ENCODE peak calls at places on chromosomes 5 and 9, in six cellular contexts. One of them, this sample, is unnamed.

GRCh38 chr9:99489043-99489378 is 266.9 kb downstream of the SEC61B start:
- DNase-seq in neural progenitor cell: no peak
- DNase-seq in neural crest cell: no peak
- DNase-seq in Calu3: no peak
- DNase-seq in body of pancreas: no peak
- DNase-seq in mesothelial cell of epicardium: no peak
- DNase-seq in this sample: no peak

GRCh38 chr5:83991566-83992224 is 271.0 kb upstream of the HAPLN1 start:
- DNase-seq in neural progenitor cell: no peak
- DNase-seq in mesothelial cell of epicardium: no peak
- DNase-seq in neural crest cell: no peak
- DNase-seq in body of pancreas: no peak
- DNase-seq in Calu3: no peak
- DNase-seq in this sample: no peak

GRCh38 chr5:106737111-106737510 is 933.6 kb downstream of the EFNA5 start:
- DNase-seq in Calu3: no peak
- DNase-seq in body of pancreas: no peak
- DNase-seq in neural progenitor cell: no peak
- DNase-seq in mesothelial cell of epicardium: no peak
- DNase-seq in neural crest cell: no peak
- DNase-seq in this sample: no peak

GRCh38 chr9:120539951-120540350 is 40.0 kb downstream of the CDK5RAP2 start:
- DNase-seq in body of pancreas: no peak
- DNase-seq in neural crest cell: no peak
- DNase-seq in mesothelial cell of epicardium: no peak
- DNase-seq in Calu3: no peak
- DNase-seq in neural progenitor cell: no peak
- DNase-seq in this sample: no peak

GRCh38 chr5:149869266-149869875 is 75.2 kb downstream of the PDE6A start:
- DNase-seq in mesothelial cell of epicardium: no peak
- DNase-seq in Calu3: no peak
- DNase-seq in neural crest cell: no peak
- DNase-seq in neural progenitor cell: no peak
- DNase-seq in body of pancreas: no peak
- DNase-seq in this sample: no peak

GRCh38 chr5:143698534-143698933 is 113.4 kb upstream of the HMHB1 start:
- DNase-seq in neural crest cell: no peak
- DNase-seq in body of pancreas: no peak
- DNase-seq in Calu3: no peak
- DNase-seq in neural progenitor cell: no peak
- DNase-seq in mesothelial cell of epicardium: no peak
- DNase-seq in this sample: no peak

GRCh38 chr5:124154714-124155113 is 591.7 kb downstream of the ZNF608 start:
- DNase-seq in mesothelial cell of epicardium: no peak
- DNase-seq in neural progenitor cell: no peak
- DNase-seq in neural crest cell: no peak
- DNase-seq in Calu3: no peak
- DNase-seq in body of pancreas: no peak
- DNase-seq in this sample: no peak

GRCh38 chr5:166677891-166678290 is 1613.6 kb upstream of the WWC1 start:
- DNase-seq in neural progenitor cell: no peak
- DNase-seq in neural crest cell: no peak
- DNase-seq in Calu3: no peak
- DNase-seq in body of pancreas: no peak
- DNase-seq in mesothelial cell of epicardium: no peak
- DNase-seq in this sample: no peak

GRCh38 chr5:95178046-95178651 is 106.7 kb downstream of the MCTP1 start:
- DNase-seq in neural crest cell: peak
- DNase-seq in body of pancreas: no peak
- DNase-seq in neural progenitor cell: peak
- DNase-seq in Calu3: peak
- DNase-seq in mesothelial cell of epicardium: no peak
- DNase-seq in this sample: no peak

GRCh38 chr5:107324071-107324470 is 346.7 kb downstream of the EFNA5 start:
- DNase-seq in mesothelial cell of epicardium: no peak
- DNase-seq in body of pancreas: no peak
- DNase-seq in neural progenitor cell: no peak
- DNase-seq in neural crest cell: no peak
- DNase-seq in Calu3: no peak
- DNase-seq in this sample: no peak

GRCh38 chr5:152542741-152543140 is 137.7 kb upstream of the NMUR2 start:
- DNase-seq in Calu3: peak
- DNase-seq in mesothelial cell of epicardium: no peak
- DNase-seq in neural crest cell: peak
- DNase-seq in neural progenitor cell: peak
- DNase-seq in body of pancreas: no peak
- DNase-seq in this sample: no peak

GRCh38 chr9:94553029-94553938 is 1.6 kb upstream of the PCAT7 start:
- DNase-seq in neural crest cell: no peak
- DNase-seq in Calu3: peak
- DNase-seq in mesothelial cell of epicardium: no peak
- DNase-seq in body of pancreas: peak
- DNase-seq in neural progenitor cell: peak
- DNase-seq in this sample: no peak
- TF ChIP-seq CTCF in neural crest cell: no peak
- TF ChIP-seq CTCF in Calu3: no peak
- TF ChIP-seq CTCF in mesothelial cell of epicardium: no peak
- TF ChIP-seq CTCF in body of pancreas: no peak
- TF ChIP-seq CTCF in neural progenitor cell: peak
- TF ChIP-seq CTCF in this sample: peak

GRCh38 chr5:134070979-134071849 is 43.3 kb upstream of the TCF7 start:
- DNase-seq in neural progenitor cell: peak
- DNase-seq in neural crest cell: peak
- DNase-seq in body of pancreas: peak
- DNase-seq in Calu3: peak
- DNase-seq in mesothelial cell of epicardium: no peak
- DNase-seq in this sample: no peak
- TF ChIP-seq CTCF in neural progenitor cell: peak
- TF ChIP-seq CTCF in neural crest cell: peak
- TF ChIP-seq CTCF in body of pancreas: no peak
- TF ChIP-seq CTCF in Calu3: no peak
- TF ChIP-seq CTCF in mesothelial cell of epicardium: no peak
- TF ChIP-seq CTCF in this sample: no peak

GRCh38 chr9:12822111-12822510 is 47.3 kb downstream of the LURAP1L start:
- DNase-seq in Calu3: no peak
- DNase-seq in body of pancreas: no peak
- DNase-seq in neural crest cell: no peak
- DNase-seq in neural progenitor cell: no peak
- DNase-seq in mesothelial cell of epicardium: no peak
- DNase-seq in this sample: no peak

GRCh38 chr9:12818431-12819000 is 43.7 kb downstream of the LURAP1L start:
- DNase-seq in body of pancreas: no peak
- DNase-seq in neural progenitor cell: no peak
- DNase-seq in Calu3: peak
- DNase-seq in neural crest cell: no peak
- DNase-seq in mesothelial cell of epicardium: no peak
- DNase-seq in this sample: no peak

GRCh38 chr9:12816656-12817101 is 41.9 kb downstream of the LURAP1L start:
- DNase-seq in body of pancreas: no peak
- DNase-seq in neural crest cell: no peak
- DNase-seq in neural progenitor cell: no peak
- DNase-seq in Calu3: no peak
- DNase-seq in mesothelial cell of epicardium: no peak
- DNase-seq in this sample: no peak

GRCh38 chr9:12817702-12818101 is 42.9 kb downstream of the LURAP1L start:
- DNase-seq in Calu3: peak
- DNase-seq in neural crest cell: no peak
- DNase-seq in body of pancreas: peak
- DNase-seq in neural progenitor cell: no peak
- DNase-seq in mesothelial cell of epicardium: no peak
- DNase-seq in this sample: no peak

GRCh38 chr9:12819436-12820185 is 44.8 kb downstream of the LURAP1L start:
- DNase-seq in neural crest cell: no peak
- DNase-seq in mesothelial cell of epicardium: no peak
- DNase-seq in body of pancreas: no peak
- DNase-seq in Calu3: peak
- DNase-seq in neural progenitor cell: peak
- DNase-seq in this sample: peak
- TF ChIP-seq CTCF in neural crest cell: peak
- TF ChIP-seq CTCF in mesothelial cell of epicardium: peak
- TF ChIP-seq CTCF in body of pancreas: peak
- TF ChIP-seq CTCF in Calu3: peak
- TF ChIP-seq CTCF in neural progenitor cell: peak
- TF ChIP-seq CTCF in this sample: peak

GRCh38 chr9:9494334-9494733 is 1118.5 kb downstream of the PTPRD start:
- DNase-seq in body of pancreas: no peak
- DNase-seq in neural progenitor cell: no peak
- DNase-seq in Calu3: no peak
- DNase-seq in mesothelial cell of epicardium: no peak
- DNase-seq in neural crest cell: no peak
- DNase-seq in this sample: no peak

GRCh38 chr9:9498147-9498546 is 1114.7 kb downstream of the PTPRD start:
- DNase-seq in neural crest cell: no peak
- DNase-seq in neural progenitor cell: no peak
- DNase-seq in mesothelial cell of epicardium: no peak
- DNase-seq in Calu3: no peak
- DNase-seq in body of pancreas: no peak
- DNase-seq in this sample: no peak

GRCh38 chr9:9492506-9492905 is 1120.3 kb downstream of the PTPRD start:
- DNase-seq in neural progenitor cell: no peak
- DNase-seq in Calu3: no peak
- DNase-seq in mesothelial cell of epicardium: no peak
- DNase-seq in neural crest cell: no peak
- DNase-seq in body of pancreas: no peak
- DNase-seq in this sample: no peak
- TF ChIP-seq CTCF in neural progenitor cell: no peak
- TF ChIP-seq CTCF in Calu3: no peak
- TF ChIP-seq CTCF in mesothelial cell of epicardium: no peak
- TF ChIP-seq CTCF in neural crest cell: no peak
- TF ChIP-seq CTCF in body of pancreas: no peak
- TF ChIP-seq CTCF in this sample: no peak

DNA sequence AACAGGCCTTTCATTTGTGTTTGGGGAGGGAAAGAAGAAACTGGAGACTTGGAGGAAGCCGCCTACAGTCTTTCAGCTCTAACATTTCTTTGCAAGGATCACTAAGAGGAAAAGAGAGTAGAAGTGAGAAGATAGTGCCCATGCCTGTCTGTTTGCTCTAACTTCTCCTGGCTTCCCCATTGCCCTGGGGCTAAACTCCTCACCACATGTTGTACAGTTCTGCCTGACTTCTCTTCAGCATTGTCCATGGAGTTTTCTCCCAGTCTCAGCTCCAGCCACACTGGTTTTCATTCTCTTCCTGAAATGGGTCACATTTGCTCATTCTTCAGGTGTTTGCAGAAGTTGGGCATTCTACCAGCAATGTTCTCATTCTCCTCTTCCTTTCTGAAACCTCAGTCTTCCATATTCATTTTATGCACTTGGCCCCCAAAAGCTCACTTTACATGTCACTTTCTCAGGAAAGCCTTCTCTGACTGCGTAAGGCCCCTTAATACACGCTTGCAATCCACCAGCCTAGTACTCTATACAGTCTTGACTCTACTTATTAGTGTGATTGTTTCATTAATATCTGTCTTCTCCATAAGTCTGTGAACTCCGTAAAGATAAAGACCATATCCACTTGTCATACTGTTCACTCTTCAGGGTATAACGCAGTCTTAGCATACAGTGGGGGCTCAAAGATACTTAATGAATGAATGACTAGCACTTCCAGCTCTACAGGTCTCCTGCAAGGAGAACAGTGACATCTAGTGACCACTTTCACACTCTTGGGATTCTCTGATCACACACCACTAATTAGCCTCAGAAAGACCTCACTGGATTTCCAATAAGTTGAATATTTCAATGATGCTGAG is 40.2 kb upstream of the TRIM32 start:
- DNase-seq in Calu3: peak
- DNase-seq in neural crest cell: no peak
- DNase-seq in mesothelial cell of epicardium: no peak
- DNase-seq in body of pancreas: no peak
- DNase-seq in neural progenitor cell: peak
- DNase-seq in this sample: no peak
- TF ChIP-seq CTCF in Calu3: peak
- TF ChIP-seq CTCF in neural crest cell: peak
- TF ChIP-seq CTCF in mesothelial cell of epicardium: no peak
- TF ChIP-seq CTCF in body of pancreas: peak
- TF ChIP-seq CTCF in neural progenitor cell: peak
- TF ChIP-seq CTCF in this sample: peak

DNA sequence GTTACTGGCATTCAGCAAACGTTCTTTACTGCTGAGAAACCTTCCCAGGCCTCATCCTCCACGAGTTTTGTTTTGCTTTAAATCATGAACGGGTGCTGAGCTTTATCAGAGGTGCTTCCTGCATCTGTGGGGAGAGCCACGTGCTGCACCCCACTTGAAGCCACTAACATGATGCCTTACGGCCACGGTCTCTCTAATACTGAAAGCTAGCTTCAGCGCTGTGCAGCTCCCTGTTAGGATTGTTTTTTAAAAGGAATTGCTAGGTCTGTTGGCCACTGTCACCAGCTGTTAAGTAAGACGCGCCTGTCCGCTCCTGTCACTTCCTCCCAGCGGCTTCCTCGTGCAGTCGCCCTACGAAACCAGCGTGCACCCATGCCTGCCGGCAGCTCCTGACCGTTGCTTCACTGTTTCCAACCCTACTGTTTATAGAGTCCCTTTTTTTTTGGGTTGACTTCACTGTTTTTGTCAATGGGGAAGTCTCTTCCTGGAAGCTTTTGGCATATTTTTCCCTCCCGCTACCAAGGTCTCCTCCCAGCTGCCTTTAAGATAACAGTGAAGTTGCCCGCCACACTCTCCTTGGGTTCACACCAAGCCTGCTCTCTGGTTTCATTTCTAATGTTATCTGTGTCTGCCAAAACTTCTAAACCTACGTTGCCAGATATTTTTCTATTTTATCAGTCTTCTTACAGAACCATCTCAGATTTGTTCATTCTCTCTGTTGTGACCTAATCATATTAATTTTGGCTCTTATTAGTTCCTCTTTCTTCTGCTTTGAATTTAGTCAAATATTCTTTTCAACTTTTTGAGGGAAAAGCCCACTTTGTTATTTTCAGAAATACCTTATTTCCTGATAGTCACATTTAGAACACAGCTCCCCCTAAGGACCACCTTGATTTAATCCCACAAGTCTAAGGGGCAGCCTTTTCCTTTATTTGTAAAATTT is 20.2 kb downstream of the LPCAT1 start:
- DNase-seq in mesothelial cell of epicardium: no peak
- DNase-seq in neural crest cell: no peak
- DNase-seq in Calu3: no peak
- DNase-seq in body of pancreas: no peak
- DNase-seq in neural progenitor cell: no peak
- DNase-seq in this sample: no peak
- TF ChIP-seq CTCF in mesothelial cell of epicardium: no peak
- TF ChIP-seq CTCF in neural crest cell: no peak
- TF ChIP-seq CTCF in Calu3: no peak
- TF ChIP-seq CTCF in body of pancreas: no peak
- TF ChIP-seq CTCF in neural progenitor cell: peak
- TF ChIP-seq CTCF in this sample: no peak